ENCODE peak calls at places on chromosome 10, in seven cellular contexts. G, X, M, D, A, I and R are unnamed samples.

GRCh38 chr10:79604294-79604693 is 6.4 kb upstream of the SFTPA1 start:
- DNase-seq in G (no peak), X (no peak), M (no peak), D (no peak), A (no peak), I (no peak), R (no peak)

GRCh38 chr10:28678687-28679457 is 1.6 kb downstream of the BAMBI start:
- DNase-seq in G (no peak), X (no peak), M (no peak), D (no peak), A (no peak), I (no peak), R (no peak)

GRCh38 chr10:104076743-104077160 is 8.9 kb downstream of the COL17A1 start:
- DNase-seq in G (no peak), X (no peak), M (peak), D (peak), A (no peak), I (no peak), R (no peak)

GRCh38 chr10:118571123-118571522 is 24.3 kb downstream of the PRLHR start:
- DNase-seq in G (no peak), X (no peak), M (no peak), D (peak), A (no peak), I (no peak), R (no peak)

GRCh38 chr10:127198721-127199120 is 2.3 kb upstream of the INSYN2A start:
- DNase-seq in G (no peak), X (no peak), M (no peak), D (no peak), A (no peak), I (no peak), R (no peak)

GRCh38 chr10:76839276-76839675 is 798.3 kb downstream of the KCNMA1 start:
- DNase-seq in G (no peak), X (no peak), M (no peak), D (no peak), A (no peak), I (no peak), R (no peak)

GRCh38 chr10:11207276-11207809 is 189.7 kb downstream of the CELF2 start:
- DNase-seq in G (no peak), X (no peak), M (no peak), D (no peak), A (no peak), I (no peak), R (no peak)

GRCh38 chr10:68135362-68135761 is 26.1 kb downstream of the MYPN start:
- DNase-seq in G (no peak), X (no peak), M (no peak), D (peak), A (no peak), I (no peak), R (no peak)

GRCh38 chr10:95543459-95543858 is 17.7 kb downstream of the SORBS1 start:
- DNase-seq in G (no peak), X (no peak), M (no peak), D (no peak), A (no peak), I (no peak), R (no peak)

GRCh38 chr10:44132361-44133289 is 252.3 kb downstream of the CXCL12 start:
- DNase-seq in G (no peak), X (no peak), M (no peak), D (no peak), A (no peak), I (no peak), R (no peak)

GRCh38 chr10:1120146-1120695 is 64.0 kb downstream of the WDR37 start:
- DNase-seq in G (no peak), X (no peak), M (no peak), D (no peak), A (no peak), I (no peak), R (no peak)